ENCODE peak calls at places on chromosomes 3 and 15, in six cellular contexts. R is mucosa of descending colon, M is cardiac fibroblast, A is spleen, K is suprapubic skin, D is neural crest cell. J is an unnamed sample.

GRCh38 chr15:35470441-35470840 is 75.5 kb downstream of the DPH6 start:
- DNase-seq in R (no peak), M (no peak), A (no peak), K (no peak), D (no peak), J (no peak)

GRCh38 chr15:90033006-90033405 is 31.9 kb downstream of the ZNF710 start:
- DNase-seq in R (no peak), M (no peak), A (peak; percentile 31), K (no peak), D (no peak), J (no peak)

GRCh38 chr15:51969728-51970127 is 1.9 kb downstream of the LEO1 start:
- DNase-seq in R (no peak), M (no peak), A (no peak), K (no peak), D (no peak), J (no peak)

GRCh38 chr3:36991923-36992805 is 767 bp downstream of the EPM2AIP1 start:
- DNase-seq in R (no peak), M (peak; percentile 71), A (no peak), K (no peak), D (peak; percentile 8), J (no peak)

GRCh38 chr3:98343647-98344507 is 9.8 kb upstream of the OR5K4 start:
- DNase-seq in R (no peak), M (peak; percentile 48), A (no peak), K (no peak), D (peak; percentile 43), J (no peak)

GRCh38 chr3:15628967-15629366 is 27.4 kb downstream of the BTD start:
- DNase-seq in R (no peak), M (no peak), A (no peak), K (no peak), D (no peak), J (no peak)

GRCh38 chr15:91915576-91915975 is 62.1 kb downstream of the SLCO3A1 start:
- DNase-seq in R (no peak), M (no peak), A (no peak), K (no peak), D (no peak), J (no peak)

GRCh38 chr15:98803228-98804056 is 155.1 kb downstream of the IGF1R start:
- DNase-seq in R (no peak), M (peak; percentile 75), A (no peak), K (no peak), D (no peak), J (no peak)

GRCh38 chr15:74866090-74866489 is 7.1 kb downstream of the SCAMP2 start:
- DNase-seq in R (no peak), M (peak; percentile 73), A (no peak), K (no peak), D (no peak), J (no peak)

GRCh38 chr15:36484038-36484778 is 95.2 kb upstream of the CDIN1 start:
- DNase-seq in R (no peak), M (peak; percentile 64), A (no peak), K (no peak), D (no peak), J (no peak)

GRCh38 chr3:126100688-126101301 is 16.9 kb upstream of the SLC41A3 start:
- DNase-seq in R (no peak), M (no peak), A (no peak), K (no peak), D (no peak), J (no peak)

GRCh38 chr3:170539886-170540285 is 46.0 kb downstream of the SLC7A14 start:
- DNase-seq in R (no peak), M (peak; percentile 42), A (no peak), K (no peak), D (no peak), J (no peak)

GRCh38 chr15:90145259-90145658 is 43.0 kb upstream of the IDH2 start:
- DNase-seq in R (no peak), M (no peak), A (no peak), K (no peak), D (no peak), J (no peak)

GRCh38 chr3:61979645-61980430 is 393.5 kb downstream of the FEZF2 start:
- DNase-seq in R (no peak), M (peak; percentile 49), A (no peak), K (no peak), D (no peak), J (no peak)

GRCh38 chr15:43292375-43293078 is 25.8 kb upstream of the TGM5 start:
- DNase-seq in R (no peak), M (peak; percentile 19), A (no peak), K (no peak), D (no peak), J (no peak)

GRCh38 chr15:31279221-31280036 is 47.2 kb upstream of the KLF13 start:
- DNase-seq in R (no peak), M (no peak), A (peak; percentile 48), K (peak; percentile 43), D (peak; percentile 3), J (peak; percentile 57)

GRCh38 chr15:23467110-23467600 is 20.1 kb upstream of the GOLGA6L2 start:
- DNase-seq in R (no peak), M (peak; percentile 45), A (no peak), K (no peak), D (no peak), J (no peak)

GRCh38 chr3:112734171-112734570 is 93.2 kb upstream of the CCDC80 start:
- DNase-seq in R (no peak), M (peak; percentile 53), A (no peak), K (no peak), D (no peak), J (no peak)

GRCh38 chr3:73503781-73504180 is 121.0 kb downstream of the PDZRN3 start:
- DNase-seq in R (no peak), M (no peak), A (no peak), K (no peak), D (no peak), J (no peak)

GRCh38 chr15:64314456-64314855 is 41.5 kb downstream of the CSNK1G1 start:
- DNase-seq in R (no peak), M (no peak), A (no peak), K (no peak), D (no peak), J (no peak)

GRCh38 chr3:134658555-134658954 is 7.7 kb upstream of the KY start:
- DNase-seq in R (no peak), M (no peak), A (no peak), K (peak; percentile 31), D (no peak), J (no peak)

GRCh38 chr3:44323341-44323955 is 15.1 kb upstream of the TCAIM start:
- DNase-seq in R (no peak), M (peak; percentile 77), A (no peak), K (no peak), D (peak; percentile 68), J (no peak)

GRCh38 chr3:51283421-51283820 is 101.7 kb upstream of the MANF start:
- DNase-seq in R (no peak), M (no peak), A (no peak), K (no peak), D (no peak), J (no peak)

GRCh38 chr15:41992803-41993190 is 20.4 kb upstream of the EHD4 start:
- DNase-seq in R (no peak), M (no peak), A (no peak), K (no peak), D (no peak), J (no peak)

GRCh38 chr15:63379492-63380150 is 2.0 kb downstream of the CA12 start:
- DNase-seq in R (no peak), M (no peak), A (peak; percentile 32), K (no peak), D (no peak), J (no peak)

GRCh38 chr3:13198480-13198879 is 125.3 kb upstream of the IQSEC1 start:
- DNase-seq in R (no peak), M (no peak), A (peak; percentile 37), K (no peak), D (no peak), J (peak; percentile 55)

GRCh38 chr3:61560452-61561373 is 658 bp upstream of the PTPRG start:
- DNase-seq in R (peak; percentile 88), M (peak; percentile 89), A (peak; percentile 83), K (peak; percentile 93), D (peak; percentile 65), J (peak; percentile 94)

DNA sequence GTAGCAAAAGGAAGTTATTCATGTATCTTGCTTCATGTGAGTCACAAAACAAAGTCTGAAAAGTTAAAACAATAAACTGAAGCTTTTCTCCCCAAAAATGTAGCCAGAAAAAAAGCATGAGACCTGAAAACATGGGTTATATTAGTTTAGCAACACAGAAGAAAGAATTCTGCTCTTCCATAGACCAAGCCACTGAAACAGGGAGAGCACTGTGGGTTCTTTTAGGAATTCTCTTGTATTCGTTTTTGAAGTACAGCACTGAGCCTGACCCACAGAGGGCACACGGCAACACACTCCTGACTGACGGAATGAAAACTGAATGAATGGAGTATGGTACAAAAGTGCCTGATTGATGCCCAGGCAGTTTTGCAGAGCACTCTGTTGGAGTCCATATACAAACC is 66.6 kb downstream of the TM4SF4 start:
- DNase-seq in R (no peak), M (peak; percentile 62), A (no peak), K (no peak), D (no peak), J (no peak)
- TF ChIP-seq CTCF in R (no peak), M (peak; percentile 23), A (no peak), K (no peak), D (no peak), J (peak; percentile 74)

GRCh38 chr3:105366302-105367062 is at the start of gene ALCAM:
- DNase-seq in R (peak; percentile 95), M (peak; percentile 99), A (peak; percentile 96), K (peak; percentile 92), D (peak; percentile 81), J (peak; percentile 99)

GRCh38 chr3:105368575-105369500 is 2.1 kb downstream of the ALCAM start:
- DNase-seq in R (peak; percentile 79), M (peak; percentile 75), A (peak; percentile 88), K (peak; percentile 77), D (peak; percentile 8), J (peak; percentile 68)

GRCh38 chr3:105365536-105366301 is 990 bp upstream of the ALCAM start:
- DNase-seq in R (no peak), M (peak; percentile 89), A (no peak), K (peak; percentile 70), D (no peak), J (no peak)

GRCh38 chr3:105367406-105368213 is 901 bp downstream of the ALCAM start:
- DNase-seq in R (peak; percentile 87), M (peak; percentile 83), A (peak; percentile 92), K (peak; percentile 84), D (peak; percentile 18), J (peak; percentile 90)

DNA sequence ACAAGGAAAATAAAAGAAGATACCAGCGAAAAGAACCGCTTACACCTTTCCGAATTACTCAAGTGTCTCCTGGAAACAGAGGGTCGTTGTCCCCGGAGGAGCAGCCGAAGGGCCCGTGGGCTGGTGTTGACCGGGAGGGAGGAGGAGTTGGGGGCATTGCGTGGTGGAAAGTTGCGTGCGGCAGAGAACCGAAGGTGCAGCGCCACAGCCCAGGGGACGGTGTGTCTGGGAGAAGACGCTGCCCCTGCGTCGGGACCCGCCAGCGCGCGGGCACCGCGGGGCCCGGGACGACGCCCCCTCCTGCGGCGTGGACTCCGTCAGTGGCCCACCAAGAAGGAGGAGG is 325 bp downstream of the ALCAM start:
- DNase-seq in R (peak; percentile 70), M (no peak), A (peak; percentile 89), K (peak; percentile 78), D (peak; percentile 10), J (peak; percentile 82)
- TF ChIP-seq CTCF in R (no peak), M (no peak), A (no peak), K (no peak), D (no peak), J (no peak)

GRCh38 chr3:187737401-187738088 is 7.7 kb downstream of the BCL6 start:
- DNase-seq in R (peak; percentile 87), M (peak; percentile 78), A (peak; percentile 91), K (peak; percentile 88), D (peak; percentile 47), J (no peak)
- TF ChIP-seq CTCF in R (no peak), M (peak; percentile 25), A (no peak), K (no peak), D (no peak), J (no peak)

GRCh38 chr3:10744098-10744465 is 71.9 kb upstream of the SLC6A11 start:
- DNase-seq in R (no peak), M (no peak), A (no peak), K (no peak), D (no peak), J (no peak)
- TF ChIP-seq CTCF in R (no peak), M (no peak), A (no peak), K (no peak), D (peak; percentile 28), J (peak; percentile 44)

J was measured in chondrocyte.